ENCODE peak calls at places on chromosomes 12 and 14, in ten cellular contexts. One of them, this sample, is unnamed.

GRCh38 chr14:31122098-31122611 is 85.4 kb downstream of the HECTD1 start:
- DNase-seq in astrocyte of the spinal cord: peak
- DNase-seq in left lung: no peak
- DNase-seq in CD8-positive, alpha-beta T cell: no peak
- DNase-seq in testis: no peak
- DNase-seq in uterus: no peak
- DNase-seq in cardiac muscle cell: peak
- DNase-seq in AG09319: no peak
- DNase-seq in ovary: no peak
- DNase-seq in foreskin fibroblast: peak
- DNase-seq in this sample: no peak

GRCh38 chr12:6963741-6964446 is 6.6 kb downstream of the PHB2 start:
- DNase-seq in left lung: no peak
- DNase-seq in testis: no peak
- DNase-seq in foreskin fibroblast: no peak
- DNase-seq in cardiac muscle cell: no peak
- DNase-seq in CD8-positive, alpha-beta T cell: no peak
- DNase-seq in astrocyte of the spinal cord: no peak
- DNase-seq in ovary: peak
- DNase-seq in AG09319: no peak
- DNase-seq in uterus: no peak
- DNase-seq in this sample: no peak

GRCh38 chr12:51318846-51319570 is 5.0 kb downstream of the BIN2 start:
- DNase-seq in astrocyte of the spinal cord: no peak
- DNase-seq in left lung: no peak
- DNase-seq in CD8-positive, alpha-beta T cell: peak
- DNase-seq in uterus: no peak
- DNase-seq in ovary: no peak
- DNase-seq in cardiac muscle cell: peak
- DNase-seq in AG09319: no peak
- DNase-seq in foreskin fibroblast: no peak
- DNase-seq in testis: no peak
- DNase-seq in this sample: no peak

GRCh38 chr12:52925717-52926595 is 21.1 kb upstream of the KRT8 start:
- DNase-seq in ovary: no peak
- DNase-seq in AG09319: no peak
- DNase-seq in astrocyte of the spinal cord: no peak
- DNase-seq in testis: no peak
- DNase-seq in foreskin fibroblast: no peak
- DNase-seq in cardiac muscle cell: no peak
- DNase-seq in uterus: no peak
- DNase-seq in CD8-positive, alpha-beta T cell: no peak
- DNase-seq in left lung: no peak
- DNase-seq in this sample: no peak

GRCh38 chr12:122991623-122992275 is 11.3 kb downstream of the ARL6IP4 start:
- DNase-seq in ovary: no peak
- DNase-seq in cardiac muscle cell: no peak
- DNase-seq in astrocyte of the spinal cord: no peak
- DNase-seq in foreskin fibroblast: no peak
- DNase-seq in testis: no peak
- DNase-seq in CD8-positive, alpha-beta T cell: no peak
- DNase-seq in AG09319: no peak
- DNase-seq in left lung: peak
- DNase-seq in uterus: no peak
- DNase-seq in this sample: no peak

GRCh38 chr12:116346222-116346621 is 68.7 kb upstream of the MED13L start:
- DNase-seq in uterus: no peak
- DNase-seq in cardiac muscle cell: peak
- DNase-seq in foreskin fibroblast: no peak
- DNase-seq in AG09319: no peak
- DNase-seq in astrocyte of the spinal cord: peak
- DNase-seq in testis: peak
- DNase-seq in ovary: peak
- DNase-seq in left lung: no peak
- DNase-seq in CD8-positive, alpha-beta T cell: no peak
- DNase-seq in this sample: no peak

GRCh38 chr12:108190529-108190928 is 61.4 kb downstream of the WSCD2 start:
- DNase-seq in astrocyte of the spinal cord: no peak
- DNase-seq in cardiac muscle cell: no peak
- DNase-seq in testis: no peak
- DNase-seq in foreskin fibroblast: no peak
- DNase-seq in AG09319: no peak
- DNase-seq in uterus: peak
- DNase-seq in left lung: no peak
- DNase-seq in ovary: no peak
- DNase-seq in CD8-positive, alpha-beta T cell: no peak
- DNase-seq in this sample: no peak

GRCh38 chr12:49609059-49609874 is 3.8 kb upstream of the FAM186B start:
- DNase-seq in CD8-positive, alpha-beta T cell: no peak
- DNase-seq in cardiac muscle cell: no peak
- DNase-seq in testis: no peak
- DNase-seq in ovary: no peak
- DNase-seq in astrocyte of the spinal cord: no peak
- DNase-seq in uterus: no peak
- DNase-seq in left lung: no peak
- DNase-seq in foreskin fibroblast: no peak
- DNase-seq in AG09319: no peak
- DNase-seq in this sample: no peak

GRCh38 chr12:55681142-55682077 is 26.3 kb downstream of the ITGA7 start:
- DNase-seq in AG09319: peak
- DNase-seq in ovary: no peak
- DNase-seq in testis: peak
- DNase-seq in astrocyte of the spinal cord: peak
- DNase-seq in foreskin fibroblast: peak
- DNase-seq in left lung: peak
- DNase-seq in cardiac muscle cell: peak
- DNase-seq in CD8-positive, alpha-beta T cell: no peak
- DNase-seq in uterus: peak
- DNase-seq in this sample: no peak

GRCh38 chr14:100393906-100394732 is 71.0 kb downstream of the SLC25A47 start:
- DNase-seq in left lung: no peak
- DNase-seq in foreskin fibroblast: no peak
- DNase-seq in uterus: no peak
- DNase-seq in AG09319: no peak
- DNase-seq in astrocyte of the spinal cord: no peak
- DNase-seq in CD8-positive, alpha-beta T cell: no peak
- DNase-seq in cardiac muscle cell: no peak
- DNase-seq in testis: no peak
- DNase-seq in ovary: no peak
- DNase-seq in this sample: no peak

GRCh38 chr12:117469883-117470483 is 108.6 kb upstream of the NOS1 start:
- DNase-seq in foreskin fibroblast: no peak
- DNase-seq in testis: no peak
- DNase-seq in AG09319: no peak
- DNase-seq in left lung: no peak
- DNase-seq in ovary: no peak
- DNase-seq in uterus: no peak
- DNase-seq in astrocyte of the spinal cord: no peak
- DNase-seq in cardiac muscle cell: no peak
- DNase-seq in CD8-positive, alpha-beta T cell: no peak
- DNase-seq in this sample: no peak

GRCh38 chr12:132584472-132584871 is 25.9 kb downstream of the LRCOL1 start:
- DNase-seq in AG09319: no peak
- DNase-seq in testis: no peak
- DNase-seq in uterus: no peak
- DNase-seq in foreskin fibroblast: no peak
- DNase-seq in CD8-positive, alpha-beta T cell: no peak
- DNase-seq in cardiac muscle cell: no peak
- DNase-seq in ovary: no peak
- DNase-seq in left lung: peak
- DNase-seq in astrocyte of the spinal cord: no peak
- DNase-seq in this sample: no peak

GRCh38 chr12:6871052-6871957 is 1.8 kb downstream of the SPSB2 start:
- DNase-seq in testis: no peak
- DNase-seq in foreskin fibroblast: no peak
- DNase-seq in ovary: no peak
- DNase-seq in left lung: peak
- DNase-seq in CD8-positive, alpha-beta T cell: peak
- DNase-seq in astrocyte of the spinal cord: peak
- DNase-seq in uterus: no peak
- DNase-seq in cardiac muscle cell: peak
- DNase-seq in AG09319: no peak
- DNase-seq in this sample: no peak

GRCh38 chr14:38207342-38207741 is 362 bp upstream of the SSTR1 start:
- DNase-seq in AG09319: no peak
- DNase-seq in testis: no peak
- DNase-seq in uterus: no peak
- DNase-seq in cardiac muscle cell: peak
- DNase-seq in CD8-positive, alpha-beta T cell: no peak
- DNase-seq in ovary: no peak
- DNase-seq in astrocyte of the spinal cord: no peak
- DNase-seq in left lung: no peak
- DNase-seq in foreskin fibroblast: no peak
- DNase-seq in this sample: no peak

GRCh38 chr12:39627914-39628313 is 8.3 kb upstream of the ABCD2 start:
- DNase-seq in uterus: no peak
- DNase-seq in CD8-positive, alpha-beta T cell: no peak
- DNase-seq in testis: no peak
- DNase-seq in cardiac muscle cell: no peak
- DNase-seq in foreskin fibroblast: no peak
- DNase-seq in left lung: no peak
- DNase-seq in ovary: no peak
- DNase-seq in astrocyte of the spinal cord: no peak
- DNase-seq in AG09319: no peak
- DNase-seq in this sample: no peak

GRCh38 chr12:6534914-6535696 is 788 bp downstream of the GAPDH start:
- DNase-seq in ovary: peak
- DNase-seq in AG09319: no peak
- DNase-seq in foreskin fibroblast: peak
- DNase-seq in CD8-positive, alpha-beta T cell: peak
- DNase-seq in testis: peak
- DNase-seq in astrocyte of the spinal cord: peak
- DNase-seq in cardiac muscle cell: peak
- DNase-seq in left lung: peak
- DNase-seq in uterus: peak
- DNase-seq in this sample: no peak

GRCh38 chr12:54384591-54385041 is at the start of gene ZNF385A:
- DNase-seq in foreskin fibroblast: no peak
- DNase-seq in uterus: no peak
- DNase-seq in cardiac muscle cell: no peak
- DNase-seq in AG09319: no peak
- DNase-seq in CD8-positive, alpha-beta T cell: no peak
- DNase-seq in ovary: no peak
- DNase-seq in testis: no peak
- DNase-seq in astrocyte of the spinal cord: no peak
- DNase-seq in left lung: no peak
- DNase-seq in this sample: no peak

GRCh38 chr12:111429760-111430417 is 24.2 kb downstream of the SH2B3 start:
- DNase-seq in CD8-positive, alpha-beta T cell: peak
- DNase-seq in astrocyte of the spinal cord: no peak
- DNase-seq in cardiac muscle cell: no peak
- DNase-seq in testis: no peak
- DNase-seq in foreskin fibroblast: no peak
- DNase-seq in ovary: no peak
- DNase-seq in left lung: no peak
- DNase-seq in AG09319: no peak
- DNase-seq in uterus: no peak
- DNase-seq in this sample: no peak

GRCh38 chr12:1797011-1797901 is 23.1 kb upstream of the LRTM2 start:
- DNase-seq in cardiac muscle cell: peak
- DNase-seq in ovary: peak
- DNase-seq in astrocyte of the spinal cord: no peak
- DNase-seq in AG09319: no peak
- DNase-seq in left lung: peak
- DNase-seq in foreskin fibroblast: no peak
- DNase-seq in CD8-positive, alpha-beta T cell: peak
- DNase-seq in testis: peak
- DNase-seq in uterus: peak
- DNase-seq in this sample: no peak
- TF ChIP-seq CTCF in cardiac muscle cell: no peak
- TF ChIP-seq CTCF in ovary: no peak
- TF ChIP-seq CTCF in astrocyte of the spinal cord: no peak
- TF ChIP-seq CTCF in AG09319: no peak
- TF ChIP-seq CTCF in left lung: no peak
- TF ChIP-seq CTCF in foreskin fibroblast: no peak
- TF ChIP-seq CTCF in CD8-positive, alpha-beta T cell: no peak
- TF ChIP-seq CTCF in testis: no peak
- TF ChIP-seq CTCF in uterus: no peak
- TF ChIP-seq CTCF in this sample: no peak

GRCh38 chr12:103657331-103657730 is 70.3 kb downstream of the STAB2 start:
- DNase-seq in cardiac muscle cell: peak
- DNase-seq in foreskin fibroblast: no peak
- DNase-seq in CD8-positive, alpha-beta T cell: no peak
- DNase-seq in uterus: no peak
- DNase-seq in astrocyte of the spinal cord: no peak
- DNase-seq in left lung: no peak
- DNase-seq in AG09319: no peak
- DNase-seq in testis: no peak
- DNase-seq in ovary: no peak
- DNase-seq in this sample: no peak
- TF ChIP-seq CTCF in cardiac muscle cell: no peak
- TF ChIP-seq CTCF in foreskin fibroblast: no peak
- TF ChIP-seq CTCF in CD8-positive, alpha-beta T cell: no peak
- TF ChIP-seq CTCF in uterus: no peak
- TF ChIP-seq CTCF in astrocyte of the spinal cord: no peak
- TF ChIP-seq CTCF in left lung: no peak
- TF ChIP-seq CTCF in AG09319: no peak
- TF ChIP-seq CTCF in testis: no peak
- TF ChIP-seq CTCF in ovary: no peak
- TF ChIP-seq CTCF in this sample: no peak

DNA sequence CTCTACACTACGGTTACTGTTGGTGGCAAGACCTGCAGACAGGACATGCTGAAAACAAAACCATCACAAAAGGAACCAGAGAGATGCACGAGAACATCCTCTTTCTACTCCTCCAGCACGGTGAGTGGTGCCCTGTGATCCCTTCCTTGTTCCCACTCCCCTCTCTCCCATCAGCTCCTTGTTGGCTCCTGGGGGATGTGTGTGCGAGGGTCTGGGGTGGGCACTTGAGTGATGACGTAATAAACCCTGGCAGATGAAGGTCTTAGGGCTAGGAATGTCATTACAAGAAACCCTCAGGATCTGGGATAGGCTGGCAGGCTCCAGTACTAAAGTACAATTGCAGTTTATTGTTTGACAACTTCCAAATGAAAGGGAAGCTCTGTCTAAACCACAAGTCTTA is 261.5 kb downstream of the FOXN3 start:
- DNase-seq in foreskin fibroblast: no peak
- DNase-seq in AG09319: no peak
- DNase-seq in testis: no peak
- DNase-seq in uterus: no peak
- DNase-seq in astrocyte of the spinal cord: no peak
- DNase-seq in left lung: no peak
- DNase-seq in cardiac muscle cell: no peak
- DNase-seq in ovary: no peak
- DNase-seq in CD8-positive, alpha-beta T cell: no peak
- DNase-seq in this sample: no peak
- TF ChIP-seq CTCF in foreskin fibroblast: no peak
- TF ChIP-seq CTCF in AG09319: no peak
- TF ChIP-seq CTCF in testis: no peak
- TF ChIP-seq CTCF in uterus: no peak
- TF ChIP-seq CTCF in astrocyte of the spinal cord: no peak
- TF ChIP-seq CTCF in left lung: no peak
- TF ChIP-seq CTCF in cardiac muscle cell: no peak
- TF ChIP-seq CTCF in ovary: no peak
- TF ChIP-seq CTCF in CD8-positive, alpha-beta T cell: no peak
- TF ChIP-seq CTCF in this sample: no peak

DNA sequence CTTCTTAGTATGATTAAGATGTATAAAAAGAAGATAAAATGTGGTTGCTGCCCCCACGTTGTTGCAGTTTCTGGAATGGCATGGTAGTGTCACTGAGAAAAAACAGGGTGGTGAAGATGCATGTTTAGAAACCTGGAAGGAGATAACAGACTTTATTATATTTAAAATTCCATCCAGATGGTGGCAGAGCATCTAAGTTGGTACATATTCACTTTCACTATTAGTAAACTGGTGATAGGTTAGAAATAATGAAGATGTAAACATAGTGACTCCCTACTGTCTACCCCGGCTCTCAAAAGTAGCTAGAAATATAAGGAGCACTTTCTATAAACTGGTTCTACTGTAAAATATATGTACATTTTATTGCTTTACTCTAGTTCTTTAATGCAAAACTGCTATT is 279.4 kb downstream of the NPAS3 start:
- DNase-seq in cardiac muscle cell: no peak
- DNase-seq in foreskin fibroblast: no peak
- DNase-seq in CD8-positive, alpha-beta T cell: no peak
- DNase-seq in testis: no peak
- DNase-seq in AG09319: no peak
- DNase-seq in astrocyte of the spinal cord: no peak
- DNase-seq in left lung: no peak
- DNase-seq in ovary: no peak
- DNase-seq in uterus: no peak
- DNase-seq in this sample: no peak
- TF ChIP-seq CTCF in cardiac muscle cell: no peak
- TF ChIP-seq CTCF in foreskin fibroblast: no peak
- TF ChIP-seq CTCF in CD8-positive, alpha-beta T cell: no peak
- TF ChIP-seq CTCF in testis: no peak
- TF ChIP-seq CTCF in AG09319: no peak
- TF ChIP-seq CTCF in astrocyte of the spinal cord: no peak
- TF ChIP-seq CTCF in left lung: no peak
- TF ChIP-seq CTCF in ovary: no peak
- TF ChIP-seq CTCF in uterus: no peak
- TF ChIP-seq CTCF in this sample: no peak